ENCODE peak calls at places on chromosomes 5 and 9, in ten cellular contexts. P, F, R, L, W, N, T, S, Y and M are unnamed samples.

GRCh38 chr5:133467325-133467700 is 145.0 kb downstream of the FSTL4 start:
- DNase-seq in W (no peak), F (no peak), Y (no peak), T (no peak), P (no peak), R (no peak), N (no peak), S (no peak), L (no peak), M (no peak)

GRCh38 chr5:17217421-17218352 is at the start of gene BASP1:
- DNase-seq in T (peak; percentile 92), W (peak; percentile 70), Y (peak; percentile 96), P (peak; percentile 89), F (peak; percentile 78), L (peak; percentile 71), N (peak; percentile 62), S (peak; percentile 92), R (peak; percentile 94), M (no peak)

GRCh38 chr5:175698401-175699115 is 40.7 kb downstream of the HRH2 start:
- DNase-seq in R (no peak), Y (peak; percentile 37), L (no peak), S (no peak), P (no peak), W (peak; percentile 1), N (no peak), F (no peak), T (no peak), M (no peak)

GRCh38 chr9:12539602-12540001 is 153.6 kb upstream of the TYRP1 start:
- DNase-seq in N (no peak), T (no peak), P (no peak), S (no peak), Y (no peak), L (no peak), W (no peak), F (no peak), R (no peak), M (no peak)

GRCh38 chr5:180289433-180289832 is 2.5 kb downstream of the MAPK9 start:
- DNase-seq in S (no peak), N (peak; percentile 93), W (peak; percentile 83), Y (no peak), P (no peak), F (no peak), L (no peak), R (no peak), T (no peak), M (no peak)

GRCh38 chr9:127711226-127711701 is 4.2 kb downstream of the PTRH1 start:
- DNase-seq in T (no peak), S (no peak), W (no peak), L (no peak), N (no peak), Y (no peak), R (no peak), F (no peak), P (no peak), M (no peak)

GRCh38 chr5:132949151-132949550 is 14.3 kb downstream of the AFF4 start:
- DNase-seq in R (no peak), W (no peak), F (peak; percentile 25), N (no peak), P (no peak), S (no peak), Y (no peak), T (no peak), L (no peak), M (no peak)

GRCh38 chr5:53971096-53971495 is 339.3 kb downstream of the ARL15 start:
- DNase-seq in T (no peak), W (no peak), R (no peak), Y (no peak), F (no peak), P (no peak), L (peak; percentile 76), N (no peak), S (no peak), M (no peak)

GRCh38 chr5:156951354-156951753 is 11.7 kb downstream of the TIMD4 start:
- DNase-seq in R (no peak), W (no peak), S (no peak), L (no peak), Y (no peak), T (no peak), P (no peak), N (no peak), F (no peak), M (no peak)

GRCh38 chr9:81390802-81391456 is 298.4 kb downstream of the TLE1 start:
- DNase-seq in N (no peak), F (no peak), P (no peak), R (no peak), S (no peak), T (no peak), L (no peak), W (no peak), Y (no peak), M (no peak)

GRCh38 chr9:90300901-90301688 is 341.5 kb downstream of the DIRAS2 start:
- DNase-seq in T (no peak), R (no peak), L (peak; percentile 92), S (no peak), N (peak; percentile 28), W (no peak), P (no peak), Y (no peak), F (peak; percentile 82), M (no peak)

GRCh38 chr5:14917719-14918118 is 46.1 kb upstream of the ANKH start:
- DNase-seq in L (peak; percentile 60), W (no peak), T (no peak), R (no peak), Y (no peak), N (no peak), S (no peak), P (no peak), F (peak; percentile 53), M (no peak)

GRCh38 chr5:74136276-74136675 is 504.3 kb downstream of the ENC1 start:
- DNase-seq in F (no peak), W (no peak), L (no peak), N (peak; percentile 46), S (no peak), Y (no peak), T (no peak), P (no peak), R (no peak), M (no peak)

GRCh38 chr5:32283539-32284377 is 29.0 kb downstream of the MTMR12 start:
- DNase-seq in S (peak; percentile 34), T (peak; percentile 21), F (peak; percentile 85), R (no peak), L (peak; percentile 60), N (no peak), P (peak; percentile 26), W (no peak), Y (no peak), M (no peak)

GRCh38 chr5:138900281-138900965 is 25.3 kb upstream of the LRRTM2 start:
- DNase-seq in W (no peak), L (peak; percentile 19), Y (no peak), P (no peak), N (no peak), R (no peak), F (peak; percentile 70), T (no peak), S (no peak), M (no peak)

GRCh38 chr5:99169309-99169708 is 240.5 kb upstream of the CHD1 start:
- DNase-seq in Y (no peak), R (peak; percentile 33), N (no peak), L (peak; percentile 1), F (peak; percentile 9), P (no peak), T (no peak), W (no peak), S (no peak), M (no peak)
- TF ChIP-seq CTCF in Y (peak; percentile 74), R (peak; percentile 62), N (no peak), L (no peak), F (no peak), P (no peak), T (no peak), W (no peak), S (no peak), M (no peak)

GRCh38 chr9:15642369-15642962 is 89.6 kb downstream of the CCDC171 start:
- DNase-seq in T (peak; percentile 39), N (no peak), S (peak; percentile 41), P (peak; percentile 38), L (peak; percentile 66), F (peak; percentile 68), R (peak; percentile 45), Y (no peak), W (no peak), M (no peak)
- TF ChIP-seq CTCF in T (peak; percentile 16), N (peak; percentile 15), S (peak; percentile 29), P (peak; percentile 46), L (peak; percentile 58), F (peak; percentile 44), R (peak; percentile 69), Y (peak; percentile 81), W (peak; percentile 28), M (peak; percentile 49)

GRCh38 chr5:80370394-80370793 is 37.5 kb upstream of the ZFYVE16 start:
- DNase-seq in F (no peak), T (no peak), N (no peak), S (no peak), P (no peak), W (no peak), Y (no peak), L (no peak), R (peak; percentile 23), M (no peak)

GRCh38 chr5:80360914-80361444 is 41.2 kb downstream of the SPZ1 start:
- DNase-seq in S (no peak), Y (no peak), P (no peak), F (no peak), R (no peak), L (no peak), T (no peak), W (no peak), N (no peak), M (no peak)

GRCh38 chr5:80369521-80369920 is 38.3 kb upstream of the ZFYVE16 start:
- DNase-seq in Y (no peak), R (no peak), T (no peak), F (no peak), P (no peak), L (no peak), S (no peak), N (no peak), W (no peak), M (no peak)

GRCh38 chr5:80368666-80369270 is 39.1 kb upstream of the ZFYVE16 start:
- DNase-seq in F (no peak), T (no peak), N (no peak), P (no peak), W (no peak), S (no peak), Y (no peak), L (no peak), R (no peak), M (no peak)

DNA sequence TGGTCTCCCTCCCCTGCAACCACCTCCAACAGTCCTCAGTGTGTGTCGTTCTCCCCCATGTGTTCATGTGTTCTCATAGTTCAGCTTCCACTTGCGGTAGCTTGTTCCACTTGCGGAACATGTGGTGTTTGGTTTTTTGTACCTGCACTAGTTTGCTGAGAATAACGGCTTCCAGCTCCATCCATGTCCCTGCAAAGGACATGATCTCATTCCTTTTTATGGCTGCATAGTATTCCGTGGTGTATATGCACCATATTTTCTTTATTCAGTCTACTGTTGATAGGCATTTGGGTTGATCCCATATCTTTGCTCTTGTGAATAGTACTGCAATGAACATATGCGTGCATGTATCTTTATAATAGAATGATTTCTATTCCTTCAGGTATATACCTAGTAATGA is 43.0 kb upstream of the ZFYVE16 start:
- DNase-seq in R (no peak), W (no peak), T (no peak), L (no peak), Y (no peak), N (no peak), P (no peak), F (no peak), S (no peak), M (no peak)
- TF ChIP-seq CTCF in R (no peak), W (no peak), T (no peak), L (no peak), Y (no peak), N (no peak), P (no peak), F (no peak), S (no peak), M (no peak)

GRCh38 chr5:119453045-119453383 is 717 bp downstream of the HSD17B4 start:
- DNase-seq in P (peak; percentile 28), L (peak; percentile 66), T (no peak), R (no peak), N (peak; percentile 40), Y (no peak), S (no peak), W (no peak), F (peak; percentile 31), M (no peak)
- TF ChIP-seq CTCF in P (no peak), L (no peak), T (no peak), R (no peak), N (no peak), Y (no peak), S (no peak), W (no peak), F (no peak), M (no peak)